ENCODE peak calls at places on chromosomes 12 and 14, in five cellular contexts. A is foreskin fibroblast, W is RPMI7951, R is fibroblast of gingiva, Q is NCI-H1436. P is an unnamed sample.

GRCh38 chr12:98894412-98895085 is 249.5 kb downstream of the APAF1 start:
- DNase-seq in Q (peak; percentile 17), R (no peak), A (no peak), W (no peak), P (no peak)

GRCh38 chr12:11743748-11744147 is 94.3 kb downstream of the ETV6 start:
- DNase-seq in A (no peak), R (no peak), W (no peak), Q (no peak), P (no peak)

GRCh38 chr14:25015761-25016160 is 34.2 kb downstream of the STXBP6 start:
- DNase-seq in R (no peak), Q (no peak), W (no peak), A (no peak), P (no peak)

GRCh38 chr12:96255077-96255476 is 60.9 kb downstream of the ELK3 start:
- DNase-seq in W (no peak), Q (no peak), R (peak; percentile 40), A (peak; percentile 58), P (no peak)

GRCh38 chr14:56414231-56414630 is 165.4 kb upstream of the TMEM260 start:
- DNase-seq in R (no peak), A (peak; percentile 5), W (no peak), Q (no peak), P (no peak)

GRCh38 chr14:96164861-96165490 is 39.7 kb upstream of the BDKRB2 start:
- DNase-seq in W (no peak), A (peak; percentile 37), Q (no peak), R (no peak), P (no peak)

GRCh38 chr12:99959549-99960170 is 25.1 kb downstream of the ANKS1B start:
- DNase-seq in R (peak; percentile 83), A (peak; percentile 55), Q (no peak), W (no peak), P (no peak)

GRCh38 chr12:115166698-115167315 is 482.8 kb upstream of the TBX3 start:
- DNase-seq in W (peak; percentile 73), A (peak; percentile 24), Q (no peak), R (peak; percentile 42), P (no peak)

GRCh38 chr14:65604946-65605345 is 192.4 kb downstream of the FUT8 start:
- DNase-seq in A (peak; percentile 5), Q (no peak), W (no peak), R (no peak), P (no peak)

GRCh38 chr14:99508896-99509629 is 27.9 kb downstream of the CCNK start:
- DNase-seq in W (no peak), A (no peak), R (no peak), Q (no peak), P (peak; percentile 45)

GRCh38 chr12:25960176-25960575 is 1.7 kb downstream of the RASSF8 start:
- DNase-seq in A (peak; percentile 60), W (peak; percentile 60), Q (no peak), R (peak; percentile 55), P (no peak)

GRCh38 chr12:122726056-122726558 is 4.5 kb downstream of the HCAR1 start:
- DNase-seq in R (no peak), W (peak; percentile 18), Q (no peak), A (no peak), P (no peak)

GRCh38 chr14:52299692-52300278 is 14.3 kb upstream of the PTGER2 start:
- DNase-seq in A (peak; percentile 74), Q (peak; percentile 48), R (peak; percentile 57), W (peak; percentile 50), P (no peak)

GRCh38 chr12:106001819-106002218 is 136.9 kb downstream of the NUAK1 start:
- DNase-seq in Q (no peak), R (no peak), W (no peak), A (no peak), P (no peak)

GRCh38 chr14:55339770-55340169 is 68.5 kb downstream of the FBXO34 start:
- DNase-seq in R (no peak), Q (no peak), A (no peak), W (no peak), P (no peak)

GRCh38 chr12:59372971-59373370 is 222.9 kb upstream of the SLC16A7 start:
- DNase-seq in A (peak; percentile 35), Q (no peak), R (peak; percentile 24), W (peak; percentile 5), P (no peak)

GRCh38 chr14:94143239-94143638 is 13.8 kb upstream of the IFI27L2 start:
- DNase-seq in A (peak; percentile 29), Q (no peak), R (no peak), W (no peak), P (no peak)

GRCh38 chr14:80862983-80863382 is 78.6 kb downstream of the CEP128 start:
- DNase-seq in Q (no peak), A (peak; percentile 10), R (no peak), W (no peak), P (no peak)

GRCh38 chr12:79452906-79453305 is 237.9 kb downstream of the PAWR start:
- DNase-seq in A (peak; percentile 44), Q (no peak), W (peak; percentile 63), R (peak; percentile 32), P (no peak)

GRCh38 chr14:59249029-59249428 is 60.6 kb downstream of the DAAM1 start:
- DNase-seq in R (no peak), W (no peak), Q (no peak), A (no peak), P (no peak)

GRCh38 chr14:98345186-98345585 is 926.8 kb downstream of the BCL11B start:
- DNase-seq in Q (no peak), A (no peak), W (peak; percentile 4), R (no peak), P (no peak)

GRCh38 chr14:51566831-51567582 is 84.7 kb upstream of the FRMD6 start:
- DNase-seq in A (no peak), R (no peak), W (no peak), Q (no peak), P (no peak)

GRCh38 chr14:75711134-75711795 is 50.2 kb downstream of the TTLL5 start:
- DNase-seq in Q (no peak), R (peak; percentile 55), A (peak; percentile 77), W (peak; percentile 37), P (no peak)

GRCh38 chr14:74599946-74600345 is 12.1 kb downstream of the LTBP2 start:
- DNase-seq in A (no peak), W (no peak), Q (no peak), R (no peak), P (peak; percentile 71)

GRCh38 chr14:94542811-94543449 is 18.3 kb upstream of the SERPINA4 start:
- DNase-seq in R (no peak), Q (no peak), A (no peak), W (no peak), P (no peak)

GRCh38 chr12:119343130-119343529 is 8.6 kb downstream of the CCDC60 start:
- DNase-seq in Q (no peak), A (no peak), R (no peak), W (no peak), P (no peak)

GRCh38 chr14:55954108-55954507 is 164.1 kb upstream of the PELI2 start:
- DNase-seq in A (no peak), Q (no peak), W (no peak), R (peak; percentile 9), P (no peak)

GRCh38 chr12:47370421-47370820 is 290.7 kb upstream of the AMIGO2 start:
- DNase-seq in R (no peak), W (no peak), Q (no peak), A (no peak), P (no peak)

GRCh38 chr14:90870950-90871604 is 54.8 kb upstream of the TTC7B start:
- DNase-seq in A (no peak), R (no peak), Q (no peak), W (no peak), P (no peak)

GRCh38 chr14:99537399-99537798 is 56.2 kb downstream of the CCNK start:
- DNase-seq in A (peak; percentile 78), Q (no peak), R (no peak), W (peak; percentile 68), P (no peak)

GRCh38 chr12:90520002-90520734 is 434.8 kb downstream of the CCER1 start:
- DNase-seq in Q (no peak), W (no peak), R (no peak), A (no peak), P (no peak)

GRCh38 chr12:26400627-26401026 is 205.3 kb downstream of the SSPN start:
- DNase-seq in R (no peak), W (no peak), A (no peak), Q (no peak), P (no peak)

P was measured in kidney.